ENCODE peak calls at places on chromosomes 2 and 18, in five cellular contexts. J is A549, E is H1, Z is sigmoid colon, R is HepG2. V is an unnamed sample.

GRCh38 chr2:48471048-48471474 is 58.9 kb upstream of the STON1 start:
- DNase-seq in E (no peak), Z (no peak), R (peak; percentile 69), J (peak; percentile 79), V (no peak)

GRCh38 chr18:63697261-63697660 is 5.5 kb upstream of the SERPINB11 start:
- DNase-seq in R (no peak), E (no peak), J (no peak), Z (no peak), V (no peak)

GRCh38 chr2:6855860-6856547 is 9.7 kb downstream of the CMPK2 start:
- DNase-seq in J (no peak), E (no peak), R (peak; percentile 42), Z (no peak), V (no peak)

GRCh38 chr2:36192978-36193377 is 162.6 kb upstream of the CRIM1 start:
- DNase-seq in J (no peak), E (no peak), R (no peak), Z (no peak), V (no peak)

GRCh38 chr2:42360493-42360889 is 526 bp downstream of the COX7A2L start:
- DNase-seq in E (no peak), Z (no peak), R (no peak), J (no peak), V (no peak)

GRCh38 chr2:105789745-105790466 is 45.2 kb downstream of the NCK2 start:
- DNase-seq in J (no peak), R (no peak), Z (no peak), E (no peak), V (no peak)

GRCh38 chr2:46909771-46910419 is 5.7 kb downstream of the MCFD2 start:
- DNase-seq in Z (no peak), E (no peak), R (peak; percentile 52), J (peak; percentile 85), V (no peak)

GRCh38 chr2:10228611-10229365 is 73.9 kb upstream of the HPCAL1 start:
- DNase-seq in E (no peak), J (no peak), R (peak; percentile 39), Z (no peak), V (no peak)

GRCh38 chr2:230784840-230785239 is 72.2 kb downstream of the CAB39 start:
- DNase-seq in Z (no peak), J (no peak), R (no peak), E (peak; percentile 5), V (no peak)

GRCh38 chr18:39421319-39421718 is 1855.7 kb upstream of the CELF4 start:
- DNase-seq in J (no peak), R (no peak), Z (no peak), E (no peak), V (no peak)

GRCh38 chr2:130263606-130264005 is 65.4 kb upstream of the TUBA3E start:
- DNase-seq in E (no peak), R (no peak), J (no peak), Z (no peak), V (no peak)

GRCh38 chr2:12070581-12070980 is 324.1 kb downstream of the LPIN1 start:
- DNase-seq in E (no peak), J (no peak), R (no peak), Z (no peak), V (no peak)

GRCh38 chr18:4130734-4131719 is 324.1 kb downstream of the DLGAP1 start:
- DNase-seq in E (no peak), R (no peak), Z (no peak), J (no peak), V (no peak)

GRCh38 chr2:84701880-84702279 is 179.0 kb downstream of the TRABD2A start:
- DNase-seq in J (no peak), E (no peak), Z (no peak), R (no peak), V (no peak)

GRCh38 chr2:111227716-111228141 is 107.0 kb downstream of the BCL2L11 start:
- DNase-seq in Z (no peak), R (peak; percentile 42), J (peak; percentile 8), E (no peak), V (no peak)

GRCh38 chr2:26139269-26140183 is 33.4 kb upstream of the GAREM2 start:
- DNase-seq in E (no peak), Z (no peak), R (no peak), J (peak; percentile 44), V (no peak)

GRCh38 chr18:79353238-79353637 is 42.5 kb upstream of the NFATC1 start:
- DNase-seq in J (no peak), R (peak; percentile 10), E (no peak), Z (no peak), V (no peak)

GRCh38 chr2:218585541-218585940 is 16.9 kb downstream of the CNOT9 start:
- DNase-seq in E (no peak), J (no peak), R (no peak), Z (no peak), V (no peak)

GRCh38 chr18:5104246-5104645 is 92.8 kb downstream of the AKAIN1 start:
- DNase-seq in Z (no peak), E (peak; percentile 44), R (no peak), J (no peak), V (no peak)

GRCh38 chr18:53625997-53626599 is 598.4 kb downstream of the MBD2 start:
- DNase-seq in E (no peak), J (no peak), Z (no peak), R (no peak), V (no peak)

GRCh38 chr2:150917956-150918713 is 343.5 kb downstream of the RBM43 start:
- DNase-seq in J (no peak), R (no peak), Z (no peak), E (no peak), V (no peak)

GRCh38 chr2:642431-642815 is 34.8 kb downstream of the TMEM18 start:
- DNase-seq in Z (peak; percentile 41), R (no peak), E (no peak), J (no peak), V (no peak)

GRCh38 chr2:138502253-138503086 is 900 bp downstream of the SPOPL start:
- DNase-seq in J (no peak), R (peak; percentile 42), E (no peak), Z (no peak), V (no peak)

GRCh38 chr2:224284134-224284946 is 117.6 kb downstream of the FAM124B start:
- DNase-seq in E (no peak), Z (no peak), J (peak; percentile 59), R (peak; percentile 73), V (no peak)

GRCh38 chr18:24628360-24628759 is 167.9 kb downstream of the HRH4 start:
- DNase-seq in E (no peak), Z (no peak), J (no peak), R (no peak), V (no peak)

GRCh38 chr2:118832791-118833715 is 14.4 kb downstream of the EN1 start:
- DNase-seq in J (no peak), Z (no peak), E (no peak), R (no peak), V (no peak)

GRCh38 chr2:174286172-174286571 is 37.8 kb upstream of the OLA1 start:
- DNase-seq in Z (no peak), R (no peak), J (no peak), E (no peak), V (no peak)

GRCh38 chr2:740446-741293 is 63.5 kb upstream of the TMEM18 start:
- DNase-seq in J (peak; percentile 99), R (peak; percentile 85), Z (peak; percentile 93), E (peak; percentile 100), V (peak; percentile 89)

GRCh38 chr2:189783451-189783926 is 650 bp downstream of the ORMDL1 start:
- DNase-seq in E (no peak), J (no peak), R (peak; percentile 44), Z (no peak), V (no peak)

GRCh38 chr2:189782221-189782671 is 1.9 kb downstream of the ORMDL1 start:
- DNase-seq in Z (no peak), J (no peak), E (no peak), R (peak; percentile 74), V (no peak)

GRCh38 chr2:189783927-189784867 is at the start of the genes ORMDL1 and PMS1:
- DNase-seq in Z (peak; percentile 97), J (peak; percentile 97), R (peak; percentile 93), E (peak; percentile 87), V (peak; percentile 95)
- TF ChIP-seq POLR2A in Z (peak; percentile 75), J (peak; percentile 78), R (peak; percentile 95), E (peak; percentile 94), V (peak; percentile 89)

DNA sequence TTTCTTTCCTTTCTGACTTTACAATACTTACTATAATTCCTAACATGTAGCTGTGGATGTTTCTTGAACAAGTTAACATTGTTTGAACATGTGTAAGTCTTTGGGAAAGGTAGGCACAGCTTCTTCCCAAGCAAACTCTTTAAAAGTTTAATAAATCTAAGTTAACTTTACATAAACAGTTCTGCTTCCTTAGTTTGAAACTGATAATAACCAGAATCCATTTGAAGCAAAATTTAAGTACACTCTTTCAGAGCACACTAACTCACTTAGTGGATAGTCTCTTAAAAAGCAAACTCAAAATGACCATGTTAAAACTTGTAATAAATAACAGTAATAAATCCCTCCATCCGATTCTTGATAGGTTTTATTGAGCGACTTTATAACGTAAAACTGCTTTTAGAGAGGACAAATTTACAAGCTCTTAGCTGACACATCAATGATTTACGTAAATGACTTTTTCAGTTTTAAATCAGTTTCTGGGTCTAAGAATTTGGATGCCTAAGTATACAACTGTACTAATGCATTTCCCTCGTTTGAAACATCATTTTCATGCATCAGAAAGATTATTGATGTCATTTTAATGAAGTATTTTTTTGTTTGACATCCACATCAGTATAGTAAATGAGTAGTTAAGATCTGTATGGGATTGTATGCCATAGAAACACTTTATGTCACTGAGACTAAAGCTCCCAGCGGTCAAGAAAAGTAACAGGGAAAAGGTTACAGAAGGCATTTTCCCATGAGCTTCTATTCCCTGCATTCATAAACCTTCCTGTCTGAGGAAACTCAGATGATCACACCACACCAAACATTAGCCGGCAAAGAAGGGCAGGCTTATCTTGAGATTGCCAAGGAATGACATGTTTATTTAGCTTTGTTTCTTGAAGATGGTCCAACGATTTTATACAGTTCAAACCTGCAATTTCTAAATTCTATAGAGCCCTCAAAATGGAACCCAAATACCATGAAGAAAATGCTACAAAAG is 67.5 kb downstream of the PDE1A start:
- DNase-seq in Z (no peak), J (peak; percentile 73), E (no peak), R (no peak), V (no peak)
- H3K27ac ChIP-seq in Z (peak overlapping the region; percentile 66), J (peak overlapping the region; percentile 80), E (no peak overlapping the region), R (no peak overlapping the region), V (no peak overlapping the region)

DNA sequence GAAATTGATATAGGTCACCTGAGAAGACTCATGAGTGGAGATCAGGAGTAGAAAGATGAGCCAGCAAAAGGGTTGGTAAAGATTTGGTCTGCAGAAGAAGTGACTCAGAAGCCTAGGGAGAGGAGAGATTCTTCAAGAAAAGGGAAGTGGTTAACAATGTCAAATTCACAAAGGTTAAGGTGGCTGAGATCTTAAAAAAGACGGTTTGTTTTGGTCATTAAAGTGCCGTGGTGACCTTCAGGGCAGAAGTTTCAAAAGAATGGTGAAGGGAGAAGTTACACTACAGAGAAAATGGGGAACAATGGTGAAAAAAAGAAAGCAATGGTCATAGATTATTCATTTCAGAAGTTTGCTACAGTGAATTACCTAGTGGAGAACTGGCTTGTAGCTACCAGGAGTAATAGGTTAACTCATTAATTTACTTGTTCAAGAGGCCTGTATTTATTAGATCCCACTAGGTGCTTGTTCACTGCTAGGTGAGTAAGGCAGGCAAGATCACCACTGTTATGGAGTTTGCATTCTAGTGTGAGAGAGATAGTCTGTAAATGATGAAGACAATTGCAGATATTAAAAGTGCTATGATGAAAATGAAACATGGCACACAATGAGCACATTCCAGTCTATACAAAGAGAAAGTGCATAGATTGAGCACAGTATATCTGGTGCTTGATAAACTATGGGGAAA is 43.0 kb downstream of the FBXO48 start:
- DNase-seq in R (no peak), J (no peak), E (no peak), Z (no peak), V (no peak)
- TF ChIP-seq EP300 in R (no peak), J (no peak), E (no peak), Z (no peak), V (no peak)

GRCh38 chr2:147663153-147663961 is 181.5 kb upstream of the ACVR2A start:
- DNase-seq in Z (no peak), R (no peak), E (no peak), J (no peak), V (no peak)
- TF ChIP-seq POLR2A in Z (no peak), R (no peak), E (no peak), J (no peak), V (no peak)

V was measured in ovary.